ENCODE peak calls at places on chromosomes 16 and 17, in ten cellular contexts. One of them, this sample, is unnamed.

GRCh38 chr16:79175286-79176057 is 425.1 kb downstream of the MAF start:
- DNase-seq in lower leg skin: no peak
- DNase-seq in right cardiac atrium: no peak
- DNase-seq in HAP-1: no peak
- DNase-seq in CD8-positive, alpha-beta T cell: no peak
- DNase-seq in left ventricle myocardium inferior: no peak
- DNase-seq in AG04450: no peak
- DNase-seq in psoas muscle: no peak
- DNase-seq in dorsolateral prefrontal cortex: no peak
- DNase-seq in left lung: no peak
- DNase-seq in this sample: no peak

GRCh38 chr17:13437966-13438779 is 163.6 kb downstream of the HS3ST3A1 start:
- DNase-seq in dorsolateral prefrontal cortex: no peak
- DNase-seq in lower leg skin: no peak
- DNase-seq in AG04450: no peak
- DNase-seq in right cardiac atrium: no peak
- DNase-seq in left lung: no peak
- DNase-seq in HAP-1: no peak
- DNase-seq in CD8-positive, alpha-beta T cell: no peak
- DNase-seq in psoas muscle: no peak
- DNase-seq in left ventricle myocardium inferior: no peak
- DNase-seq in this sample: no peak

GRCh38 chr17:45844695-45845375 is at the start of gene SPPL2C:
- DNase-seq in lower leg skin: no peak
- DNase-seq in CD8-positive, alpha-beta T cell: no peak
- DNase-seq in psoas muscle: peak; percentile 15
- DNase-seq in dorsolateral prefrontal cortex: no peak
- DNase-seq in left lung: no peak
- DNase-seq in AG04450: no peak
- DNase-seq in left ventricle myocardium inferior: no peak
- DNase-seq in right cardiac atrium: no peak
- DNase-seq in HAP-1: no peak
- DNase-seq in this sample: no peak

GRCh38 chr17:26792486-26792885 is 501.4 kb upstream of the WSB1 start:
- DNase-seq in CD8-positive, alpha-beta T cell: no peak
- DNase-seq in HAP-1: no peak
- DNase-seq in psoas muscle: no peak
- DNase-seq in right cardiac atrium: no peak
- DNase-seq in dorsolateral prefrontal cortex: no peak
- DNase-seq in lower leg skin: no peak
- DNase-seq in left ventricle myocardium inferior: no peak
- DNase-seq in left lung: no peak
- DNase-seq in AG04450: no peak
- DNase-seq in this sample: peak; percentile 12

GRCh38 chr17:13765701-13766100 is 164.0 kb upstream of the HS3ST3A1 start:
- DNase-seq in dorsolateral prefrontal cortex: no peak
- DNase-seq in HAP-1: no peak
- DNase-seq in lower leg skin: no peak
- DNase-seq in left ventricle myocardium inferior: no peak
- DNase-seq in right cardiac atrium: no peak
- DNase-seq in psoas muscle: no peak
- DNase-seq in left lung: no peak
- DNase-seq in CD8-positive, alpha-beta T cell: no peak
- DNase-seq in AG04450: no peak
- DNase-seq in this sample: no peak

GRCh38 chr16:20359997-20360396 is 7.5 kb upstream of the UMOD start:
- DNase-seq in AG04450: no peak
- DNase-seq in right cardiac atrium: no peak
- DNase-seq in left lung: no peak
- DNase-seq in left ventricle myocardium inferior: no peak
- DNase-seq in psoas muscle: no peak
- DNase-seq in CD8-positive, alpha-beta T cell: no peak
- DNase-seq in dorsolateral prefrontal cortex: no peak
- DNase-seq in lower leg skin: no peak
- DNase-seq in HAP-1: peak; percentile 29
- DNase-seq in this sample: no peak

GRCh38 chr16:177394-177822 is 928 bp downstream of the HBA1 start:
- DNase-seq in HAP-1: no peak
- DNase-seq in left ventricle myocardium inferior: peak; percentile 29
- DNase-seq in psoas muscle: no peak
- DNase-seq in lower leg skin: no peak
- DNase-seq in left lung: no peak
- DNase-seq in right cardiac atrium: no peak
- DNase-seq in AG04450: no peak
- DNase-seq in CD8-positive, alpha-beta T cell: no peak
- DNase-seq in dorsolateral prefrontal cortex: no peak
- DNase-seq in this sample: peak; percentile 33

GRCh38 chr16:57624806-57625500 is 3.5 kb upstream of the ADGRG1 start:
- DNase-seq in right cardiac atrium: peak; percentile 51
- DNase-seq in left lung: peak; percentile 23
- DNase-seq in dorsolateral prefrontal cortex: peak; percentile 71
- DNase-seq in AG04450: no peak
- DNase-seq in lower leg skin: no peak
- DNase-seq in HAP-1: no peak
- DNase-seq in CD8-positive, alpha-beta T cell: no peak
- DNase-seq in psoas muscle: no peak
- DNase-seq in left ventricle myocardium inferior: no peak
- DNase-seq in this sample: no peak

GRCh38 chr16:14098081-14098480 is 27.0 kb downstream of the MRTFB start:
- DNase-seq in lower leg skin: no peak
- DNase-seq in dorsolateral prefrontal cortex: no peak
- DNase-seq in left lung: no peak
- DNase-seq in left ventricle myocardium inferior: no peak
- DNase-seq in right cardiac atrium: no peak
- DNase-seq in AG04450: no peak
- DNase-seq in CD8-positive, alpha-beta T cell: no peak
- DNase-seq in psoas muscle: no peak
- DNase-seq in HAP-1: no peak
- DNase-seq in this sample: no peak

GRCh38 chr17:1783834-1784611 is 22.2 kb downstream of the SERPINF1 start:
- DNase-seq in HAP-1: no peak
- DNase-seq in AG04450: peak; percentile 78
- DNase-seq in left ventricle myocardium inferior: peak; percentile 75
- DNase-seq in right cardiac atrium: peak; percentile 88
- DNase-seq in left lung: no peak
- DNase-seq in lower leg skin: peak; percentile 97
- DNase-seq in psoas muscle: peak; percentile 87
- DNase-seq in CD8-positive, alpha-beta T cell: no peak
- DNase-seq in dorsolateral prefrontal cortex: peak; percentile 22
- DNase-seq in this sample: peak; percentile 52

GRCh38 chr16:23025692-23026305 is 123.5 kb downstream of the USP31 start:
- DNase-seq in left lung: no peak
- DNase-seq in dorsolateral prefrontal cortex: no peak
- DNase-seq in right cardiac atrium: no peak
- DNase-seq in left ventricle myocardium inferior: no peak
- DNase-seq in psoas muscle: no peak
- DNase-seq in CD8-positive, alpha-beta T cell: no peak
- DNase-seq in lower leg skin: peak; percentile 21
- DNase-seq in AG04450: no peak
- DNase-seq in HAP-1: no peak
- DNase-seq in this sample: peak; percentile 30

GRCh38 chr16:57071840-57072541 is 20.4 kb upstream of the CPNE2 start:
- DNase-seq in left lung: no peak
- DNase-seq in HAP-1: no peak
- DNase-seq in left ventricle myocardium inferior: no peak
- DNase-seq in CD8-positive, alpha-beta T cell: no peak
- DNase-seq in dorsolateral prefrontal cortex: no peak
- DNase-seq in psoas muscle: no peak
- DNase-seq in right cardiac atrium: no peak
- DNase-seq in lower leg skin: no peak
- DNase-seq in AG04450: no peak
- DNase-seq in this sample: peak; percentile 17

GRCh38 chr16:49054606-49055005 is 227.0 kb downstream of the CBLN1 start:
- DNase-seq in CD8-positive, alpha-beta T cell: no peak
- DNase-seq in psoas muscle: no peak
- DNase-seq in left ventricle myocardium inferior: no peak
- DNase-seq in AG04450: no peak
- DNase-seq in dorsolateral prefrontal cortex: no peak
- DNase-seq in left lung: no peak
- DNase-seq in lower leg skin: no peak
- DNase-seq in right cardiac atrium: no peak
- DNase-seq in HAP-1: no peak
- DNase-seq in this sample: no peak

GRCh38 chr16:68070249-68070725 is 14.9 kb upstream of the NFATC3 start:
- DNase-seq in left lung: no peak
- DNase-seq in AG04450: no peak
- DNase-seq in lower leg skin: peak; percentile 78
- DNase-seq in psoas muscle: no peak
- DNase-seq in left ventricle myocardium inferior: no peak
- DNase-seq in dorsolateral prefrontal cortex: no peak
- DNase-seq in right cardiac atrium: no peak
- DNase-seq in HAP-1: no peak
- DNase-seq in CD8-positive, alpha-beta T cell: no peak
- DNase-seq in this sample: no peak

GRCh38 chr16:3295783-3296182 is 9.4 kb downstream of the TIGD7 start:
- DNase-seq in dorsolateral prefrontal cortex: no peak
- DNase-seq in lower leg skin: no peak
- DNase-seq in psoas muscle: no peak
- DNase-seq in AG04450: no peak
- DNase-seq in HAP-1: no peak
- DNase-seq in right cardiac atrium: no peak
- DNase-seq in left ventricle myocardium inferior: no peak
- DNase-seq in left lung: no peak
- DNase-seq in CD8-positive, alpha-beta T cell: no peak
- DNase-seq in this sample: no peak
- H3K4me3 ChIP-seq in dorsolateral prefrontal cortex: no peak overlapping the region
- H3K4me3 ChIP-seq in lower leg skin: no peak overlapping the region
- H3K4me3 ChIP-seq in psoas muscle: no peak overlapping the region
- H3K4me3 ChIP-seq in AG04450: no peak overlapping the region
- H3K4me3 ChIP-seq in HAP-1: no peak overlapping the region
- H3K4me3 ChIP-seq in right cardiac atrium: no peak overlapping the region
- H3K4me3 ChIP-seq in left ventricle myocardium inferior: no peak overlapping the region
- H3K4me3 ChIP-seq in left lung: no peak overlapping the region
- H3K4me3 ChIP-seq in CD8-positive, alpha-beta T cell: no peak overlapping the region
- H3K4me3 ChIP-seq in this sample: no peak overlapping the region

DNA sequence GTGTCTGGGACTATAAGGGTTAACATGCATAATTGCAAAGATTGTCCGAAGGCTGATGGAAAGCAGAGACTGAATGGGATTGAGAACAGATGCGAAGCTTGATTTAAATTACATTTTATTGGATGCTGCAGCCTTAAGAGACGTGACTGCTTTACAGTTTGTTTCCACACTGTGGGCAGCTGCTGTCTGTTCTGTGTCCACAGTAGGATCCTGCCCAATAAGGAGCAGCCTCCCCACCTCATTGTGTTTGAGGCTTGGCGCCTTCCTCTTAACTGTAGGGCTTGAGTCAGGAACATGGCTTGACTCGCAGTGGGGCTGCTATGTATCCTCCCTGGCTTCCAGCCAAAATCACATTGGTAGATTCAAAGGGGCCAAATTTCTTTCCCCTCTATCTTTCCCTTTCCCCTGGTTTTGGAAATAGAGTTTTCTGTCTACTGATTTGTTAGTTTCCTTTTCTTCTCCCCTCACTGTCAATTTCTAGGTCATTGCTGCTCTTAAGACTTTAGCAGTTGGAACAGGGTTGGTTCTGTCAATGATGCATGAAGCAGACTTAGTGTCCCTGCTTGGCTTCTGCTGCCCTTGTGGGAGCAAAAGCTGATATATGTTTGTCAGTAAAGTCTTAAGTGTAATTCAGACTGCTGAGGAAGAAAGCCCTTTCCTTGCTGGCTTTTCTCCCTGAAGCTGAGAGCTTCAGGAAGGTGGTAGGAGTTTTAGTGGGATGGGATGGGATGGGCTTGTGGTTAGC is 5.1 kb upstream of the RARA start:
- DNase-seq in left ventricle myocardium inferior: no peak
- DNase-seq in AG04450: no peak
- DNase-seq in lower leg skin: peak; percentile 83
- DNase-seq in HAP-1: no peak
- DNase-seq in CD8-positive, alpha-beta T cell: no peak
- DNase-seq in right cardiac atrium: no peak
- DNase-seq in psoas muscle: peak; percentile 27
- DNase-seq in left lung: no peak
- DNase-seq in dorsolateral prefrontal cortex: no peak
- DNase-seq in this sample: no peak
- H3K4me3 ChIP-seq in left ventricle myocardium inferior: no peak overlapping the region
- H3K4me3 ChIP-seq in AG04450: no peak overlapping the region
- H3K4me3 ChIP-seq in lower leg skin: no peak overlapping the region
- H3K4me3 ChIP-seq in HAP-1: no peak overlapping the region
- H3K4me3 ChIP-seq in CD8-positive, alpha-beta T cell: no peak overlapping the region
- H3K4me3 ChIP-seq in right cardiac atrium: no peak overlapping the region
- H3K4me3 ChIP-seq in psoas muscle: no peak overlapping the region
- H3K4me3 ChIP-seq in left lung: no peak overlapping the region
- H3K4me3 ChIP-seq in dorsolateral prefrontal cortex: no peak overlapping the region
- H3K4me3 ChIP-seq in this sample: no peak overlapping the region

DNA sequence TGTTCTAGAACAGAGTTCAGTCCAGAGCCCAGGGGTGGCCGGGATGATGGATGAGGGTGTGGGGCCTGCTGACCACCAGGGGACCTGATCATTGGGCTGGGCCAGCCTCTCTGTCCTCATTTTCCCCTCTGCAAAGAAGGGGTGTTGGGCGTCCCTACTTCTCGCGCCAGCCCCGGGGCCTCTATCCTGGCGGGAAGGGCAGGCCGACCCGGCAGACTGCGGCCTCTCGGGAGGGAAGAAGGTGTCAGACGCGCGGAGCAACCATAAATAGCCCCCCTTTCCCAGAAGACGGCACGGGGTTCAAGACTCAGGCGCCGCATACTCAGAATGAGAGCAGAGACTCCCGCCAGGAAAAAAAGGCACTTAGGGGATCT is 1.9 kb upstream of the CACNA1G start:
- DNase-seq in lower leg skin: no peak
- DNase-seq in left ventricle myocardium inferior: no peak
- DNase-seq in AG04450: no peak
- DNase-seq in dorsolateral prefrontal cortex: no peak
- DNase-seq in left lung: no peak
- DNase-seq in HAP-1: no peak
- DNase-seq in psoas muscle: no peak
- DNase-seq in CD8-positive, alpha-beta T cell: no peak
- DNase-seq in right cardiac atrium: no peak
- DNase-seq in this sample: no peak
- H3K4me3 ChIP-seq in lower leg skin: no peak overlapping the region
- H3K4me3 ChIP-seq in left ventricle myocardium inferior: peak overlapping the region; percentile 70
- H3K4me3 ChIP-seq in AG04450: no peak overlapping the region
- H3K4me3 ChIP-seq in dorsolateral prefrontal cortex: peak overlapping the region; percentile 59
- H3K4me3 ChIP-seq in left lung: no peak overlapping the region
- H3K4me3 ChIP-seq in HAP-1: no peak overlapping the region
- H3K4me3 ChIP-seq in psoas muscle: no peak overlapping the region
- H3K4me3 ChIP-seq in CD8-positive, alpha-beta T cell: no peak overlapping the region
- H3K4me3 ChIP-seq in right cardiac atrium: no peak overlapping the region
- H3K4me3 ChIP-seq in this sample: no peak overlapping the region

DNA sequence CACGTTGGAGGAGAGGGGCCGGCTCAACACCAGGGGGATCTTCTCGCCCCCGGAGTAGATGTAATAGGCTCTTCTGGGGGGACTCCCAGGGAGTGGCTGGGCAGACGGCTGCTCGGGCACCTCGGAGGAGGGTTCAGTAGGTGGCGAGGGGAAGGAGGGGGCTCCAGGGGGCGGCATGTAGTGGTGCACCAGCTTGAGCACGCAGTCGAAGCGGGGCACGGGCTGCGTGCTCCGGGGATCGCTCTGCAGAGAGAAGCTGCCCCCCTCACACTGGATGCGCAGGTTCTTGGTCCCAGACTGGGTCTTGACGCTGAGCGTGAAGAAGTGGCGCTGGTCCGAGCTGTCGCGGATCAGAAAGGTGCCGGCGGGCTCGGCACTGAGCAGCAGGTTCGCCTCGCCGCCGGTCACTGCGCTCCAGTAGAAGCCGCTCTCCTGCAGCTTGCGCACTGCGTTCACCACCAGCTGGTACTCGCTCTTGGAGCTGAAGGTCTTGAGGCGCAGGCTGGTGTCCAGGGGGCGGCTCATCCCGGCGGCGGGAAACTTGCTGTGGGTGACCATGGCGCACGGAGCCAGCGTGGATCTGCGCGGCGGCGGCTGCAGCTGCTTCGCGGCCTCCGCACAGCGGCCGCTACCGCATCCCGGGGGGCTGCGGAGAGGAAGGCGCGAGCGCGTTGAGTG is 1.2 kb downstream of the SOCS3 start:
- DNase-seq in right cardiac atrium: peak; percentile 75
- DNase-seq in AG04450: no peak
- DNase-seq in left ventricle myocardium inferior: no peak
- DNase-seq in left lung: no peak
- DNase-seq in dorsolateral prefrontal cortex: no peak
- DNase-seq in psoas muscle: no peak
- DNase-seq in lower leg skin: no peak
- DNase-seq in HAP-1: no peak
- DNase-seq in CD8-positive, alpha-beta T cell: no peak
- DNase-seq in this sample: no peak
- H3K4me3 ChIP-seq in right cardiac atrium: peak overlapping the region; percentile 64
- H3K4me3 ChIP-seq in AG04450: peak overlapping the region; percentile 87
- H3K4me3 ChIP-seq in left ventricle myocardium inferior: peak overlapping the region; percentile 85
- H3K4me3 ChIP-seq in left lung: peak overlapping the region; percentile 96
- H3K4me3 ChIP-seq in dorsolateral prefrontal cortex: peak overlapping the region; percentile 68
- H3K4me3 ChIP-seq in psoas muscle: peak overlapping the region; percentile 96
- H3K4me3 ChIP-seq in lower leg skin: peak overlapping the region; percentile 53
- H3K4me3 ChIP-seq in HAP-1: peak overlapping the region; percentile 72
- H3K4me3 ChIP-seq in CD8-positive, alpha-beta T cell: peak overlapping the region; percentile 95
- H3K4me3 ChIP-seq in this sample: peak overlapping the region; percentile 84